ENCODE peak calls at places on chromosomes 12 and 14, in eight cellular contexts. W is adrenal gland, M is ovary, P is uterus, C is PC-3, F is esophagus squamous epithelium, J is neuronal stem cell, Z is esophagus muscularis mucosa. S is an unnamed sample. For H3K4me1 and H3K9me3, the result is how much of the 10 kb centered on the place peaks cover.

GRCh38 chr14:35386673-35387125 is 17.9 kb downstream of the NFKBIA start:
- DNase-seq in P (no peak), F (no peak), C (no peak), W (no peak), J (no peak), Z (no peak), M (no peak), S (no peak)

GRCh38 chr12:91877022-91877421 is 268.6 kb downstream of the BTG1 start:
- DNase-seq in C (no peak), P (no peak), M (no peak), Z (no peak), F (peak), J (no peak), W (peak), S (no peak)

GRCh38 chr12:50302686-50303085 is 19.4 kb upstream of the LIMA1 start:
- DNase-seq in Z (no peak), F (no peak), P (no peak), M (no peak), C (peak), J (no peak), W (no peak), S (no peak)

GRCh38 chr12:122097641-122098364 is 19.2 kb downstream of the MLXIP start:
- DNase-seq in P (no peak), W (peak), C (peak), F (no peak), J (no peak), M (no peak), Z (no peak), S (no peak)

GRCh38 chr14:74574092-74574438 is 38.0 kb downstream of the LTBP2 start:
- DNase-seq in P (no peak), Z (no peak), F (no peak), M (no peak), C (no peak), J (no peak), W (no peak), S (no peak)

GRCh38 chr12:68271346-68271745 is 17.9 kb upstream of the IL22 start:
- DNase-seq in F (no peak), P (no peak), M (no peak), W (no peak), Z (no peak), J (no peak), C (no peak), S (no peak)

GRCh38 chr12:542290-543113 is 82.8 kb downstream of the B4GALNT3 start:
- DNase-seq in F (no peak), W (no peak), M (no peak), C (no peak), J (peak), P (no peak), Z (no peak), S (no peak)

GRCh38 chr14:94100847-94101246 is 9.7 kb upstream of the IFI27 start:
- DNase-seq in W (peak), F (no peak), Z (no peak), P (no peak), J (no peak), C (peak), M (no peak), S (no peak)

GRCh38 chr12:127548123-127548553 is 718.8 kb upstream of the TMEM132C start:
- DNase-seq in C (peak), F (no peak), M (no peak), Z (no peak), P (no peak), W (no peak), J (no peak), S (no peak)

GRCh38 chr12:10613334-10614055 is at the start of gene MAGOHB:
- DNase-seq in J (peak), C (peak), W (peak), F (peak), M (peak), P (peak), Z (peak), S (peak)

GRCh38 chr12:96015672-96016071 is 19.5 kb upstream of the HAL start:
- DNase-seq in F (no peak), C (peak), J (no peak), W (peak), M (no peak), P (no peak), Z (no peak), S (no peak)

GRCh38 chr12:131511391-131511802 is 199.5 kb upstream of the SFSWAP start:
- DNase-seq in F (no peak), M (no peak), Z (no peak), J (no peak), W (no peak), C (peak), P (no peak), S (peak)

GRCh38 chr12:29566441-29566840 is 69.0 kb upstream of the OVCH1 start:
- DNase-seq in F (no peak), J (no peak), M (no peak), Z (no peak), W (no peak), C (peak), P (no peak), S (no peak)

GRCh38 chr12:81759215-81759991 is at the start of gene PPFIA2:
- DNase-seq in F (no peak), J (peak), P (peak), W (no peak), C (no peak), M (peak), Z (no peak), S (no peak)

GRCh38 chr12:104480826-104481457 is 24.2 kb downstream of the CHST11 start:
- DNase-seq in C (peak), J (no peak), F (no peak), P (no peak), W (peak), M (no peak), Z (no peak), S (no peak)

GRCh38 chr12:103333676-103334075 is 162.1 kb downstream of the C12orf42 start:
- DNase-seq in J (no peak), F (no peak), P (no peak), M (no peak), C (no peak), Z (no peak), W (no peak), S (no peak)

GRCh38 chr12:88833641-88834116 is 253.4 kb upstream of the KITLG start:
- DNase-seq in M (no peak), J (no peak), C (peak), Z (no peak), P (no peak), W (no peak), F (no peak), S (no peak)

GRCh38 chr12:18799561-18799960 is 61.6 kb downstream of the CAPZA3 start:
- DNase-seq in Z (no peak), M (no peak), J (no peak), W (no peak), C (peak), F (no peak), P (no peak), S (no peak)

GRCh38 chr14:97441740-97442362 is 644.7 kb downstream of the VRK1 start:
- DNase-seq in C (no peak), W (no peak), M (no peak), P (no peak), F (no peak), J (no peak), Z (no peak), S (no peak)

GRCh38 chr14:54221971-54222370 is 174.8 kb upstream of the CDKN3 start:
- DNase-seq in Z (no peak), J (no peak), P (no peak), F (no peak), M (no peak), C (no peak), W (no peak), S (no peak)

GRCh38 chr12:79451988-79452387 is 238.8 kb downstream of the PAWR start:
- DNase-seq in F (no peak), C (peak), J (no peak), Z (no peak), M (peak), W (peak), P (peak), S (no peak)

GRCh38 chr12:109163150-109163549 is 46.8 kb downstream of the ACACB start:
- DNase-seq in P (no peak), M (no peak), C (no peak), F (no peak), Z (no peak), W (no peak), J (no peak), S (no peak)

GRCh38 chr12:109166371-109166770 is 50.0 kb downstream of the ACACB start:
- DNase-seq in F (no peak), J (no peak), Z (no peak), M (no peak), C (no peak), P (no peak), W (no peak), S (no peak)

GRCh38 chr12:109162551-109162950 is 46.2 kb downstream of the ACACB start:
- DNase-seq in W (peak), J (no peak), P (no peak), C (no peak), F (no peak), M (no peak), Z (no peak), S (no peak)

GRCh38 chr12:109167781-109168180 is 51.4 kb downstream of the ACACB start:
- DNase-seq in Z (no peak), J (no peak), P (no peak), C (no peak), F (no peak), M (no peak), W (no peak), S (no peak)

DNA sequence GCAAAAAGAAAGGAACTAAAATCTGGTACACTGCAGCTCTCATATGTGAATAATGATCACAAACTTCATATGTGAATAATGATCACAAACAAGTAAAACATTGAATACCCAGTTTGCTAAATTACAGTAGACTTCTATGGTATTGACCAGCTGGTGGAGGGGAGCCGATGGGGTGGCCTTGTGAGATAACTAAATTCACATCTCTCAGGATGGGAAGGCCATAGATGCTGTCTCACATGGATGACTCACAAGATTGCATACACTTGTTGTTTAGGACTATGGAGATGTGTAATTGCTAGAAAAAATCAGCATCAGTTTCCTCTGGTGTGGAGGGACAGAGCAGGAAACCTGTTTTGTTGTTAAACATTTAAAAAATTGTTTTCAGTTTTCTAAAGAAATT is 49.2 kb downstream of the ACACB start:
- DNase-seq in F (no peak), W (peak), C (no peak), J (no peak), M (no peak), P (no peak), Z (no peak), S (no peak)
- H3K4me1 ChIP-seq in F (under half), W (under half), C (under half), J (under half), M (under half), P (under half), Z (half or more), S (under half)

GRCh38 chr14:98959958-98960616 is 311.9 kb downstream of the BCL11B start:
- DNase-seq in C (no peak), J (no peak), M (no peak), P (no peak), Z (peak), F (no peak), W (no peak), S (no peak)
- H3K9me3 ChIP-seq in C (under half), J (under half), M (under half), P (under half), Z (under half), F (under half), W (under half), S (under half)

GRCh38 chr12:46260913-46261476 is 7.8 kb downstream of the SLC38A1 start:
- DNase-seq in P (no peak), Z (no peak), J (no peak), M (no peak), C (peak), W (no peak), F (no peak), S (no peak)
- H3K4me1 ChIP-seq in P (under half), Z (half or more), J (under half), M (under half), C (half or more), W (under half), F (under half), S (under half)

GRCh38 chr12:38161123-38162000 is 155.2 kb upstream of the ALG10B start:
- DNase-seq in P (no peak), F (no peak), W (no peak), C (no peak), Z (peak), J (no peak), M (no peak), S (no peak)
- H3K9me3 ChIP-seq in P (under half), F (under half), W (under half), C (under half), Z (under half), J (under half), M (under half), S (under half)

GRCh38 chr14:68820119-68820518 is 27.3 kb upstream of the ZFP36L1 start:
- DNase-seq in F (no peak), J (no peak), P (no peak), M (no peak), W (no peak), Z (no peak), C (no peak), S (no peak)

GRCh38 chr14:68817513-68818212 is 24.8 kb upstream of the ZFP36L1 start:
- DNase-seq in J (no peak), M (peak), F (no peak), C (no peak), W (no peak), P (no peak), Z (no peak), S (no peak)

GRCh38 chr14:68820536-68820935 is 27.7 kb upstream of the ZFP36L1 start:
- DNase-seq in C (no peak), M (no peak), Z (no peak), P (no peak), J (no peak), W (no peak), F (no peak), S (no peak)

GRCh38 chr14:68820999-68821683 is 28.3 kb upstream of the ZFP36L1 start:
- DNase-seq in C (no peak), P (no peak), J (no peak), W (no peak), F (no peak), Z (no peak), M (no peak), S (no peak)

DNA sequence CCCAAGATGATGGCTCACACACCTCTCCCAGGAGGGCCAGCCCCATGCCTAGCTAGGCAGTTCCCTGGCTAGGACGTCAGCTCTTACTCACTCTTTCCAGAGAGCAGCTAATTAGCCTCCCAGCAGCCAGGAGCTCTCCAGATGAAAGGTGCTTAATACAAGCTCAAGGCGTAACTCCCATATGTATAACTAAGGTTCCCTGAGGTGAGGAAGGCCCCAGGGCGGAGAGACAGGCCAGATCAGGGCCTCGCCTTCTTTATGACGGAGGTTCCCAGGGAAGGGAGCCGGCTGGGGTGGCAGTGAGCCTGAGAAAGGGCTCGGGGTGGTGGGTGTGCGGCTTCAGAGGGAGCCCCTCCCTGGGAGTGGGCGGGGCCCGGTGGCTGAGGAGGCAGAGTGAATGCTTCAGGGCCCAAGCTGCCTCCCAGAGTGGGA is 26.4 kb upstream of the ZFP36L1 start:
- DNase-seq in F (no peak), J (no peak), C (no peak), M (peak), W (no peak), Z (no peak), P (peak), S (no peak)
- H3K4me1 ChIP-seq in F (half or more), J (under half), C (under half), M (under half), W (under half), Z (half or more), P (under half), S (under half)

GRCh38 chr12:7837366-7837765 is 35.3 kb downstream of the SLC2A14 start:
- DNase-seq in J (no peak), M (no peak), W (no peak), Z (no peak), P (no peak), C (no peak), F (no peak), S (no peak)
- H3K9me3 ChIP-seq in J (under half), M (under half), W (under half), Z (under half), P (under half), C (under half), F (under half), S (under half)

GRCh38 chr14:65281991-65282908 is 130.3 kb upstream of the FUT8 start:
- DNase-seq in P (no peak), J (peak), W (no peak), Z (no peak), M (no peak), F (no peak), C (no peak), S (peak)
- H3K4me1 ChIP-seq in P (under half), J (under half), W (under half), Z (under half), M (under half), F (under half), C (under half), S (under half)

GRCh38 chr12:14408208-14408607 is 42.7 kb downstream of the ATF7IP start:
- DNase-seq in C (peak), Z (no peak), F (no peak), J (no peak), W (no peak), M (no peak), P (no peak), S (no peak)
- H3K9me3 ChIP-seq in C (under half), Z (under half), F (under half), J (half or more), W (under half), M (under half), P (under half), S (under half)